ENCODE peak calls at places on chromosomes 16 and 17, in six cellular contexts. P is cardiac fibroblast, Z is endothelial cell of umbilical vein, F is tibial artery, A is fibroblast of pulmonary artery, V is epithelial cell of esophagus. O is an unnamed sample.

GRCh38 chr17:951388-952132 is 28.0 kb downstream of the NXN start:
- DNase-seq in P (peak), Z (no peak), F (no peak), A (peak), V (peak), O (no peak)

GRCh38 chr17:33389506-33390141 is 96.5 kb upstream of the ASIC2 start:
- DNase-seq in P (peak), Z (no peak), F (no peak), A (peak), V (no peak), O (no peak)

GRCh38 chr16:55499951-55500350 is 8.9 kb upstream of the LPCAT2 start:
- DNase-seq in P (peak), Z (peak), F (peak), A (peak), V (peak), O (peak)

GRCh38 chr17:43401293-43401692 is 2.5 kb downstream of the ARL4D start:
- DNase-seq in P (peak), Z (peak), F (peak), A (peak), V (peak), O (no peak)

GRCh38 chr16:88352261-88353200 is 30.2 kb upstream of the ZNF469 start:
- DNase-seq in P (no peak), Z (no peak), F (no peak), A (no peak), V (peak), O (no peak)

GRCh38 chr16:57592591-57593003 is 35.8 kb upstream of the ADGRG1 start:
- DNase-seq in P (no peak), Z (no peak), F (no peak), A (no peak), V (no peak), O (no peak)

GRCh38 chr16:58271589-58271988 is 23.2 kb downstream of the PRSS54 start:
- DNase-seq in P (no peak), Z (no peak), F (no peak), A (no peak), V (no peak), O (no peak)

GRCh38 chr16:16828913-16829398 is 450.0 kb downstream of the NPIPA7 start:
- DNase-seq in P (no peak), Z (no peak), F (no peak), A (no peak), V (no peak), O (no peak)

GRCh38 chr17:17847726-17848125 is 10.9 kb upstream of the SREBF1 start:
- DNase-seq in P (no peak), Z (no peak), F (no peak), A (no peak), V (no peak), O (no peak)

GRCh38 chr17:59607061-59607460 is 12.6 kb upstream of the CLTC start:
- DNase-seq in P (no peak), Z (peak), F (no peak), A (no peak), V (no peak), O (no peak)

GRCh38 chr17:5282639-5283217 is 644 bp downstream of the RABEP1 start:
- DNase-seq in P (peak), Z (peak), F (no peak), A (peak), V (peak), O (peak)

GRCh38 chr16:3274490-3274889 is 8.8 kb upstream of the ZNF263 start:
- DNase-seq in P (no peak), Z (no peak), F (no peak), A (no peak), V (no peak), O (no peak)

GRCh38 chr17:28953444-28954118 is 2.3 kb upstream of the PHF12 start:
- DNase-seq in P (peak), Z (peak), F (peak), A (peak), V (peak), O (peak)

GRCh38 chr17:40432864-40433528 is 10.3 kb upstream of the IGFBP4 start:
- DNase-seq in P (peak), Z (no peak), F (peak), A (peak), V (no peak), O (no peak)

GRCh38 chr16:48499822-48500440 is 110.0 kb downstream of the N4BP1 start:
- DNase-seq in P (peak), Z (peak), F (peak), A (peak), V (peak), O (peak)

GRCh38 chr16:12881771-12882170 is 19.6 kb upstream of the SHISA9 start:
- DNase-seq in P (no peak), Z (no peak), F (no peak), A (no peak), V (no peak), O (no peak)

GRCh38 chr17:21372256-21372954 is 3.8 kb upstream of the KCNJ12 start:
- DNase-seq in P (no peak), Z (no peak), F (no peak), A (no peak), V (no peak), O (no peak)

GRCh38 chr16:85296859-85297698 is 184.8 kb upstream of the CIBAR2 start:
- DNase-seq in P (peak), Z (peak), F (no peak), A (peak), V (peak), O (no peak)

GRCh38 chr17:33385713-33386112 is 92.6 kb upstream of the ASIC2 start:
- DNase-seq in P (no peak), Z (no peak), F (no peak), A (no peak), V (no peak), O (no peak)

DNA sequence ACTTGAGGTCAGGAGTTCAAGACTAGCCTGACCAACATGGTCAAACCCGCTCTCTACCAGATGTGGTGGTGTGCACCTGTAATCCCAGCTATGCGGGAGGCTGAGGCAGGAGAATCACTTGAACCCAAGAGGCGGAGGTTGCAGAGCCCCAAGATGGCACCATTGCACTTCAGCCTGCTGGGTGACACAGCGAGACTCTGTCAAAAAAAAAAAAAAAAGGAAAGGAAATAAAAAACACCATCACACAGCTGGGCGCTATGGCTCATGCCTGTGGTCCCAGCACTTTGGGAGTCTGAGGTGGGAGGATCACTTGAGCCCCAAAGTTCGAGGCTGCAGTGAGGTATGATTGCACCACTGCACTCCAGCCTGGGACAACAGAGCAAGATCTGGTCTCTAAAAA is 13.3 kb upstream of the SBK1 start:
- DNase-seq in P (no peak), Z (no peak), F (no peak), A (no peak), V (no peak), O (no peak)
- TF ChIP-seq CTCF in P (no peak), Z (no peak), F (no peak), A (no peak), V (no peak), O (no peak)

DNA sequence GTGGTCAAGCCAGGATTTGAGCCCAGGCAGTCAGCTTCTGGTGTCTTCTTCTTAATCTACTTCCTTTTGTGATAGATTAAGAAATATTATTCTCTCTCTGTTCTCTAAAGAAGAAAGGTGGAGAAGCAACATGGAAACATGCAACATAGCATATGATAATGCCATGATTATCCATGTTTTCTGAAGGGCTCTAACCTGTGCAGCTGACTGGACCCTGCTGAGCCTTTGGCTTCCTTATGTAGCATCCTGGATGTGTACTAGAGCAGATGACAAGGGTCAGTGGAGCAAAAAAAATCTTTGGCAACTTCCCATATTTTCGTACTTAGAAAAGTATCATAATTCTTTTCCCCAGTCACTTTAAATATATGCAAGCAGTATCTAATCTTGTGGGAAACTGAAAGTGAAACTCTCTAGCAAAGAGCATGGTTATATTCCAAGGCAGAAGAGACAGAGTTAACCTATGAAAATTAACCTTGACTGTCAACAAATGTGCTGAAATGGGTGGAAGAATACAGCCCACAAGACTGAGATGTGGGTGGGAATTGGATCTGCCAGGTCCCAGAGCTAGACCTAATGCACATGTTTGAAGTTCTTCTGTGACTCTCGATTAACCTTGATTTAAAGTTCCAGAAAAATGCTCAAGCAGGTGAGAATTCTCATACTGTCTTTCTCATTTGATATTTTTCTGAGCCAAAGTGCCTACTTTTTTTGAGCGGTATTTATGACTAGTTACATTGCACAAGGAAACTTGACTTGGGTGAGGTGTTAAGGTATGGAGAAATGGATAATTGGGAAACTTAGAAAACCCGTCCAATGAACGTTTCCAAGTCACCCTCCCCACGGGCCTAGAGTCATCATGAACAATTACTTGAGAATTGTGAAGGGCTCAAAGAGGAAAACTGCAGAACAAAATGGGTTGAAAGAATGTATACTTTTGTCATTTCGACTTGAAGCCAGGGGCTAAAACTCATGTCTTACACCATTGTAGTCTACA is 248.6 kb downstream of the FTO start:
- DNase-seq in P (peak), Z (peak), F (no peak), A (peak), V (peak), O (no peak)
- H3K4me3 ChIP-seq in P (no peak), Z (no peak), F (no peak), A (peak), V (no peak), O (no peak)

DNA sequence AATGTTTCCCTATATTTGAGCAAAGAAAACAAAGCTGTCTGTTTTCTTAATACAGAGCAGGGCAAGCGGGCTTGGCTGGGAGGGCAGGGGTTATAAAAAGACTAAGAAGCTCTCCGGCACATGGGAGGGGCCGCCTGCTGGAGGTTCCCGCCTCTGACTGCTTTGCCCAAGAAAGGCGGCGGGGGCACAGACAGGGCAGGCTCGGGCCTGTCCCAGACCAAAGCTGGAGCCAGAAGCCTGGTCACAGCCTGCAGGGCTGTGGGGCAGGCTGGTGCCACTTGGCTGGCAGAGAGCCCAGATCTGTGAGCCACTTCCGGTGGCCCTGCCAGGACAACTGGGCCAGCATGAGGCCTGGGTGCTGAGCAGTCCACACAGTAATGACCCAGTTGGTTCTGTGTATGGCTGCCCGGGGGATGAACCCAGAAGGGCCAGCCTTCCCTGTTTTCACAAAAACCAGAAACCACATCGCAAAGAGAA is 89.4 kb downstream of the LITAF start:
- DNase-seq in P (peak), Z (peak), F (peak), A (peak), V (peak), O (peak)
- TF ChIP-seq CTCF in P (peak), Z (no peak), F (peak), A (peak), V (peak), O (no peak)

GRCh38 chr16:716768-717325 is 1.9 kb downstream of the METRN start:
- DNase-seq in P (no peak), Z (no peak), F (no peak), A (no peak), V (no peak), O (no peak)
- H3K4me3 ChIP-seq in P (no peak), Z (no peak), F (no peak), A (no peak), V (peak), O (no peak)

DNA sequence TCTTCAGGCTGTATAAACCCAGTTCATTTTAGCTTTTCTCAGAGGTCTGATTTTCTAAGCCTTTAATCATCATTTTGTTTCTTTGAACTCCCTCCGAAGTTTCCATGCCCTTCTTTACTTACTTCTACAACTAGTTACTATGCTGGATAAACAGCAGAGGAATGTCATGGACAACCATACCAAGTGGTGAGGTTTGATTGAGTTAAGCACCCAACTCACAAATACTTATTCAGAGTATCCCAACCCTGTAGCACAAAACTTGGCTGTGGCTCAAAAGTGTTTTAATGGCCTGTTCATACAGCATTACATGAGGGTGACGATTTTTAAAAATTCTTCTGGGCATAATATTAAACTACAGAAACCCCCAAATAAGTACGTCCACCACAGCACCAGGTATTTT is 946.9 kb upstream of the SOX9 start:
- DNase-seq in P (no peak), Z (no peak), F (no peak), A (no peak), V (no peak), O (no peak)
- TF ChIP-seq CTCF in P (no peak), Z (no peak), F (no peak), A (no peak), V (no peak), O (no peak)

GRCh38 chr16:78215222-78215621 is 115.8 kb downstream of the WWOX start:
- DNase-seq in P (no peak), Z (no peak), F (no peak), A (no peak), V (no peak), O (no peak)
- H3K4me3 ChIP-seq in P (no peak), Z (no peak), F (no peak), A (no peak), V (no peak), O (no peak)

GRCh38 chr16:35391328-35391727 is 1931.9 kb downstream of the TP53TG3F start:
- DNase-seq in P (peak), Z (peak), F (no peak), A (peak), V (peak), O (no peak)
- TF ChIP-seq CTCF in P (peak), Z (peak), F (peak), A (peak), V (peak), O (no peak)

O was measured in lower leg skin.